ENCODE peak calls at places on chromosomes 4 and X, in nine cellular contexts. One of them, this sample, is unnamed.

GRCh38 chr4:10054571-10055041 is 33.3 kb upstream of the SLC2A9 start:
- DNase-seq in OCI-LY7: no peak
- DNase-seq in neural crest cell: no peak
- DNase-seq in lower leg skin: no peak
- DNase-seq in omental fat pad: no peak
- DNase-seq in CD4-positive, alpha-beta T cell: no peak
- DNase-seq in AG04449: no peak
- DNase-seq in ascending aorta: no peak
- DNase-seq in RWPE1: no peak
- DNase-seq in this sample: no peak

GRCh38 chrX:134803060-134803459 is 144.8 kb upstream of the PLAC1 start:
- DNase-seq in OCI-LY7: no peak
- DNase-seq in neural crest cell: no peak
- DNase-seq in lower leg skin: no peak
- DNase-seq in omental fat pad: no peak
- DNase-seq in CD4-positive, alpha-beta T cell: no peak
- DNase-seq in AG04449: no peak
- DNase-seq in ascending aorta: no peak
- DNase-seq in RWPE1: no peak
- DNase-seq in this sample: no peak

GRCh38 chr4:93834371-93835066 is 6.0 kb downstream of the ATOH1 start:
- DNase-seq in OCI-LY7: no peak
- DNase-seq in neural crest cell: peak; percentile 28
- DNase-seq in lower leg skin: no peak
- DNase-seq in omental fat pad: no peak
- DNase-seq in CD4-positive, alpha-beta T cell: no peak
- DNase-seq in AG04449: no peak
- DNase-seq in ascending aorta: no peak
- DNase-seq in RWPE1: no peak
- DNase-seq in this sample: peak; percentile 15

GRCh38 chr4:139828966-139829662 is 163.5 kb downstream of the MGST2 start:
- DNase-seq in OCI-LY7: no peak
- DNase-seq in neural crest cell: no peak
- DNase-seq in lower leg skin: no peak
- DNase-seq in omental fat pad: no peak
- DNase-seq in CD4-positive, alpha-beta T cell: no peak
- DNase-seq in AG04449: no peak
- DNase-seq in ascending aorta: no peak
- DNase-seq in RWPE1: no peak
- DNase-seq in this sample: no peak

GRCh38 chr4:8101213-8101781 is 57.3 kb downstream of the ABLIM2 start:
- DNase-seq in OCI-LY7: no peak
- DNase-seq in neural crest cell: no peak
- DNase-seq in lower leg skin: peak; percentile 88
- DNase-seq in omental fat pad: peak; percentile 64
- DNase-seq in CD4-positive, alpha-beta T cell: no peak
- DNase-seq in AG04449: no peak
- DNase-seq in ascending aorta: no peak
- DNase-seq in RWPE1: peak; percentile 71
- DNase-seq in this sample: no peak

GRCh38 chrX:27057883-27058282 is 405.3 kb downstream of the PPP4R3C start:
- DNase-seq in OCI-LY7: no peak
- DNase-seq in neural crest cell: no peak
- DNase-seq in lower leg skin: no peak
- DNase-seq in omental fat pad: no peak
- DNase-seq in CD4-positive, alpha-beta T cell: no peak
- DNase-seq in AG04449: no peak
- DNase-seq in ascending aorta: no peak
- DNase-seq in RWPE1: no peak
- DNase-seq in this sample: no peak

GRCh38 chr4:107600456-107600855 is 119.6 kb downstream of the PAPSS1 start:
- DNase-seq in OCI-LY7: no peak
- DNase-seq in neural crest cell: no peak
- DNase-seq in lower leg skin: no peak
- DNase-seq in omental fat pad: no peak
- DNase-seq in CD4-positive, alpha-beta T cell: no peak
- DNase-seq in AG04449: peak; percentile 24
- DNase-seq in ascending aorta: no peak
- DNase-seq in RWPE1: no peak
- DNase-seq in this sample: no peak

GRCh38 chr4:64747919-64748715 is 338.9 kb upstream of the TECRL start:
- DNase-seq in OCI-LY7: no peak
- DNase-seq in neural crest cell: no peak
- DNase-seq in lower leg skin: no peak
- DNase-seq in omental fat pad: no peak
- DNase-seq in CD4-positive, alpha-beta T cell: no peak
- DNase-seq in AG04449: no peak
- DNase-seq in ascending aorta: no peak
- DNase-seq in RWPE1: no peak
- DNase-seq in this sample: no peak

GRCh38 chr4:170014359-170015008 is 11.7 kb downstream of the MFAP3L start:
- DNase-seq in OCI-LY7: no peak
- DNase-seq in neural crest cell: no peak
- DNase-seq in lower leg skin: no peak
- DNase-seq in omental fat pad: no peak
- DNase-seq in CD4-positive, alpha-beta T cell: no peak
- DNase-seq in AG04449: peak; percentile 28
- DNase-seq in ascending aorta: no peak
- DNase-seq in RWPE1: no peak
- DNase-seq in this sample: no peak

GRCh38 chrX:129759576-129760061 is 20.1 kb upstream of the SASH3 start:
- DNase-seq in OCI-LY7: no peak
- DNase-seq in neural crest cell: no peak
- DNase-seq in lower leg skin: peak; percentile 26
- DNase-seq in omental fat pad: no peak
- DNase-seq in CD4-positive, alpha-beta T cell: peak; percentile 34
- DNase-seq in AG04449: peak; percentile 47
- DNase-seq in ascending aorta: no peak
- DNase-seq in RWPE1: no peak
- DNase-seq in this sample: no peak

GRCh38 chrX:50609796-50610195 is 139.2 kb upstream of the DGKK start:
- DNase-seq in OCI-LY7: no peak
- DNase-seq in neural crest cell: no peak
- DNase-seq in lower leg skin: no peak
- DNase-seq in omental fat pad: no peak
- DNase-seq in CD4-positive, alpha-beta T cell: no peak
- DNase-seq in AG04449: no peak
- DNase-seq in ascending aorta: no peak
- DNase-seq in RWPE1: no peak
- DNase-seq in this sample: no peak

GRCh38 chr4:157459789-157460188 is 239.3 kb downstream of the GRIA2 start:
- DNase-seq in OCI-LY7: no peak
- DNase-seq in neural crest cell: no peak
- DNase-seq in lower leg skin: no peak
- DNase-seq in omental fat pad: no peak
- DNase-seq in CD4-positive, alpha-beta T cell: no peak
- DNase-seq in AG04449: no peak
- DNase-seq in ascending aorta: no peak
- DNase-seq in RWPE1: peak; percentile 11
- DNase-seq in this sample: no peak

GRCh38 chr4:158873795-158874359 is 105.1 kb downstream of the FNIP2 start:
- DNase-seq in OCI-LY7: no peak
- DNase-seq in neural crest cell: no peak
- DNase-seq in lower leg skin: no peak
- DNase-seq in omental fat pad: no peak
- DNase-seq in CD4-positive, alpha-beta T cell: no peak
- DNase-seq in AG04449: peak; percentile 92
- DNase-seq in ascending aorta: no peak
- DNase-seq in RWPE1: peak; percentile 60
- DNase-seq in this sample: no peak

GRCh38 chrX:44155126-44155525 is 181.9 kb upstream of the NDP start:
- DNase-seq in OCI-LY7: no peak
- DNase-seq in neural crest cell: no peak
- DNase-seq in lower leg skin: no peak
- DNase-seq in omental fat pad: no peak
- DNase-seq in CD4-positive, alpha-beta T cell: no peak
- DNase-seq in AG04449: no peak
- DNase-seq in ascending aorta: no peak
- DNase-seq in RWPE1: no peak
- DNase-seq in this sample: no peak

GRCh38 chr4:33975996-33976395 is 2268.3 kb downstream of the ARAP2 start:
- DNase-seq in OCI-LY7: no peak
- DNase-seq in neural crest cell: no peak
- DNase-seq in lower leg skin: no peak
- DNase-seq in omental fat pad: no peak
- DNase-seq in CD4-positive, alpha-beta T cell: no peak
- DNase-seq in AG04449: no peak
- DNase-seq in ascending aorta: no peak
- DNase-seq in RWPE1: no peak
- DNase-seq in this sample: no peak

GRCh38 chr4:15250021-15250441 is 177.8 kb upstream of the C1QTNF7 start:
- DNase-seq in OCI-LY7: no peak
- DNase-seq in neural crest cell: no peak
- DNase-seq in lower leg skin: no peak
- DNase-seq in omental fat pad: no peak
- DNase-seq in CD4-positive, alpha-beta T cell: no peak
- DNase-seq in AG04449: no peak
- DNase-seq in ascending aorta: no peak
- DNase-seq in RWPE1: no peak
- DNase-seq in this sample: no peak

GRCh38 chrX:9062621-9063020 is 28.7 kb upstream of the FAM9B start:
- DNase-seq in OCI-LY7: no peak
- DNase-seq in neural crest cell: no peak
- DNase-seq in lower leg skin: no peak
- DNase-seq in omental fat pad: no peak
- DNase-seq in CD4-positive, alpha-beta T cell: no peak
- DNase-seq in AG04449: no peak
- DNase-seq in ascending aorta: no peak
- DNase-seq in RWPE1: no peak
- DNase-seq in this sample: no peak

GRCh38 chrX:154517101-154517781 is 1.2 kb upstream of the FAM3A start:
- DNase-seq in OCI-LY7: no peak
- DNase-seq in neural crest cell: no peak
- DNase-seq in lower leg skin: no peak
- DNase-seq in omental fat pad: no peak
- DNase-seq in CD4-positive, alpha-beta T cell: no peak
- DNase-seq in AG04449: no peak
- DNase-seq in ascending aorta: no peak
- DNase-seq in RWPE1: no peak
- DNase-seq in this sample: no peak

GRCh38 chr4:7649741-7650531 is 215.2 kb upstream of the PSAPL1 start:
- DNase-seq in OCI-LY7: peak; percentile 67
- DNase-seq in neural crest cell: no peak
- DNase-seq in lower leg skin: peak; percentile 37
- DNase-seq in omental fat pad: no peak
- DNase-seq in CD4-positive, alpha-beta T cell: peak; percentile 21
- DNase-seq in AG04449: peak; percentile 59
- DNase-seq in ascending aorta: peak; percentile 76
- DNase-seq in RWPE1: peak; percentile 88
- DNase-seq in this sample: no peak

GRCh38 chr4:169975837-169976796 is 50.1 kb downstream of the MFAP3L start:
- DNase-seq in OCI-LY7: no peak
- DNase-seq in neural crest cell: no peak
- DNase-seq in lower leg skin: no peak
- DNase-seq in omental fat pad: no peak
- DNase-seq in CD4-positive, alpha-beta T cell: no peak
- DNase-seq in AG04449: no peak
- DNase-seq in ascending aorta: no peak
- DNase-seq in RWPE1: no peak
- DNase-seq in this sample: no peak

GRCh38 chrX:115147220-115147619 is 42.0 kb upstream of the RBMXL3 start:
- DNase-seq in OCI-LY7: no peak
- DNase-seq in neural crest cell: no peak
- DNase-seq in lower leg skin: no peak
- DNase-seq in omental fat pad: no peak
- DNase-seq in CD4-positive, alpha-beta T cell: no peak
- DNase-seq in AG04449: no peak
- DNase-seq in ascending aorta: no peak
- DNase-seq in RWPE1: peak; percentile 4
- DNase-seq in this sample: no peak
- TF ChIP-seq CTCF in OCI-LY7: peak; percentile 65
- TF ChIP-seq CTCF in neural crest cell: peak; percentile 78
- TF ChIP-seq CTCF in lower leg skin: no peak
- TF ChIP-seq CTCF in omental fat pad: no peak
- TF ChIP-seq CTCF in CD4-positive, alpha-beta T cell: no peak
- TF ChIP-seq CTCF in AG04449: peak; percentile 20
- TF ChIP-seq CTCF in ascending aorta: peak; percentile 6
- TF ChIP-seq CTCF in RWPE1: peak; percentile 46
- TF ChIP-seq CTCF in this sample: peak; percentile 63

GRCh38 chrX:136170109-136170800 is 22.9 kb downstream of the FHL1 start:
- DNase-seq in OCI-LY7: no peak
- DNase-seq in neural crest cell: no peak
- DNase-seq in lower leg skin: no peak
- DNase-seq in omental fat pad: no peak
- DNase-seq in CD4-positive, alpha-beta T cell: no peak
- DNase-seq in AG04449: no peak
- DNase-seq in ascending aorta: no peak
- DNase-seq in RWPE1: no peak
- DNase-seq in this sample: no peak
- TF ChIP-seq CTCF in OCI-LY7: no peak
- TF ChIP-seq CTCF in neural crest cell: no peak
- TF ChIP-seq CTCF in lower leg skin: no peak
- TF ChIP-seq CTCF in omental fat pad: no peak
- TF ChIP-seq CTCF in CD4-positive, alpha-beta T cell: no peak
- TF ChIP-seq CTCF in AG04449: peak; percentile 24
- TF ChIP-seq CTCF in ascending aorta: no peak
- TF ChIP-seq CTCF in RWPE1: no peak
- TF ChIP-seq CTCF in this sample: no peak

GRCh38 chrX:36803151-36803550 is 205.0 kb upstream of the FAM47C start:
- DNase-seq in OCI-LY7: no peak
- DNase-seq in neural crest cell: no peak
- DNase-seq in lower leg skin: no peak
- DNase-seq in omental fat pad: no peak
- DNase-seq in CD4-positive, alpha-beta T cell: no peak
- DNase-seq in AG04449: no peak
- DNase-seq in ascending aorta: no peak
- DNase-seq in RWPE1: no peak
- DNase-seq in this sample: no peak
- TF ChIP-seq CTCF in OCI-LY7: no peak
- TF ChIP-seq CTCF in neural crest cell: no peak
- TF ChIP-seq CTCF in lower leg skin: no peak
- TF ChIP-seq CTCF in omental fat pad: no peak
- TF ChIP-seq CTCF in CD4-positive, alpha-beta T cell: no peak
- TF ChIP-seq CTCF in AG04449: no peak
- TF ChIP-seq CTCF in ascending aorta: no peak
- TF ChIP-seq CTCF in RWPE1: no peak
- TF ChIP-seq CTCF in this sample: no peak

GRCh38 chr4:151529187-151529586 is 120.2 kb downstream of the FHIP1A start:
- DNase-seq in OCI-LY7: no peak
- DNase-seq in neural crest cell: no peak
- DNase-seq in lower leg skin: no peak
- DNase-seq in omental fat pad: no peak
- DNase-seq in CD4-positive, alpha-beta T cell: no peak
- DNase-seq in AG04449: no peak
- DNase-seq in ascending aorta: no peak
- DNase-seq in RWPE1: no peak
- DNase-seq in this sample: no peak
- TF ChIP-seq CTCF in OCI-LY7: no peak
- TF ChIP-seq CTCF in neural crest cell: no peak
- TF ChIP-seq CTCF in lower leg skin: no peak
- TF ChIP-seq CTCF in omental fat pad: no peak
- TF ChIP-seq CTCF in CD4-positive, alpha-beta T cell: no peak
- TF ChIP-seq CTCF in AG04449: no peak
- TF ChIP-seq CTCF in ascending aorta: no peak
- TF ChIP-seq CTCF in RWPE1: no peak
- TF ChIP-seq CTCF in this sample: no peak

This sample was measured in progenitor cell of endocrine pancreas.